ENCODE peak calls at places on chromosomes 7 and 10, in seven cellular contexts. U, L, N, V, W, I and K are unnamed samples.

GRCh38 chr10:33723181-33723580 is 388.7 kb upstream of the NRP1 start:
- DNase-seq in U (no peak), L (no peak), N (no peak), V (no peak), W (no peak), I (no peak), K (no peak)

GRCh38 chr7:27064169-27064568 is 31.6 kb downstream of the HOXA1 start:
- DNase-seq in U (no peak), L (no peak), N (no peak), V (no peak), W (no peak), I (no peak), K (no peak)

GRCh38 chr10:23886355-23886754 is 322.6 kb upstream of the KIAA1217 start:
- DNase-seq in U (no peak), L (no peak), N (no peak), V (no peak), W (no peak), I (no peak), K (no peak)

GRCh38 chr7:121452400-121452799 is 56.3 kb upstream of the FAM3C start:
- DNase-seq in U (no peak), L (no peak), N (no peak), V (no peak), W (no peak), I (no peak), K (no peak)

GRCh38 chr10:63466168-63466935 is 575 bp upstream of the JMJD1C start:
- DNase-seq in U (no peak), L (peak), N (peak), V (peak), W (no peak), I (no peak), K (peak)

GRCh38 chr10:8279598-8279997 is 225.1 kb downstream of the GATA3 start:
- DNase-seq in U (no peak), L (no peak), N (no peak), V (no peak), W (no peak), I (no peak), K (no peak)

GRCh38 chr10:77325233-77325537 is 312.4 kb downstream of the KCNMA1 start:
- DNase-seq in U (no peak), L (peak), N (no peak), V (no peak), W (no peak), I (no peak), K (no peak)

GRCh38 chr7:27160147-27160545 is 3.7 kb upstream of the HOXA7 start:
- DNase-seq in U (no peak), L (no peak), N (no peak), V (no peak), W (peak), I (no peak), K (no peak)

GRCh38 chr7:121027761-121028681 is 39.5 kb downstream of the CPED1 start:
- DNase-seq in U (no peak), L (no peak), N (no peak), V (no peak), W (no peak), I (no peak), K (no peak)

GRCh38 chr10:43272030-43272429 is 5.2 kb upstream of the RASGEF1A start:
- DNase-seq in U (no peak), L (no peak), N (no peak), V (no peak), W (no peak), I (no peak), K (no peak)

GRCh38 chr7:96120856-96121255 is 201.0 kb downstream of the SLC25A13 start:
- DNase-seq in U (no peak), L (no peak), N (no peak), V (no peak), W (no peak), I (no peak), K (no peak)

GRCh38 chr10:94991243-94991888 is 52.9 kb downstream of the CYP2C9 start:
- DNase-seq in U (no peak), L (no peak), N (no peak), V (no peak), W (no peak), I (no peak), K (no peak)

GRCh38 chr10:8416192-8416701 is 361.8 kb downstream of the GATA3 start:
- DNase-seq in U (no peak), L (no peak), N (no peak), V (no peak), W (no peak), I (no peak), K (no peak)

GRCh38 chr10:113179270-113179669 is 229.2 kb downstream of the TCF7L2 start:
- DNase-seq in U (no peak), L (no peak), N (no peak), V (no peak), W (no peak), I (no peak), K (no peak)

GRCh38 chr7:36390199-36391090 is 783 bp downstream of the ANLN start:
- DNase-seq in U (no peak), L (peak), N (no peak), V (peak), W (peak), I (no peak), K (peak)

GRCh38 chr7:139294241-139294640 is 46.9 kb upstream of the FMC1 start:
- DNase-seq in U (no peak), L (no peak), N (no peak), V (no peak), W (no peak), I (no peak), K (no peak)

GRCh38 chr10:70233939-70234300 is 691 bp upstream of the PPA1 start:
- DNase-seq in U (no peak), L (no peak), N (no peak), V (peak), W (no peak), I (no peak), K (no peak)

GRCh38 chr7:123643495-123644428 is 11.9 kb upstream of the LMOD2 start:
- DNase-seq in U (no peak), L (no peak), N (no peak), V (no peak), W (peak), I (no peak), K (no peak)

GRCh38 chr10:90958781-90959180 is 37.9 kb upstream of the ANKRD1 start:
- DNase-seq in U (no peak), L (no peak), N (no peak), V (no peak), W (no peak), I (no peak), K (no peak)

GRCh38 chr10:106557053-106557452 is 607.5 kb downstream of the SORCS1 start:
- DNase-seq in U (no peak), L (no peak), N (no peak), V (no peak), W (no peak), I (no peak), K (no peak)

GRCh38 chr10:103966671-103967432 is at the start of gene SLK:
- DNase-seq in U (peak), L (peak), N (peak), V (peak), W (peak), I (peak), K (peak)

GRCh38 chr7:106365252-106366005 is 80.6 kb upstream of the NAMPT start:
- DNase-seq in U (no peak), L (peak), N (no peak), V (no peak), W (no peak), I (no peak), K (no peak)

GRCh38 chr7:118288098-118288497 is 63.6 kb downstream of the ANKRD7 start:
- DNase-seq in U (no peak), L (no peak), N (no peak), V (peak), W (no peak), I (no peak), K (no peak)

GRCh38 chr7:157358041-157358752 is 21.4 kb downstream of the DNAJB6 start:
- DNase-seq in U (no peak), L (no peak), N (no peak), V (no peak), W (no peak), I (no peak), K (no peak)

GRCh38 chr7:13879994-13880686 is 109.3 kb downstream of the ETV1 start:
- DNase-seq in U (no peak), L (no peak), N (no peak), V (no peak), W (no peak), I (no peak), K (no peak)

GRCh38 chr7:30330134-30331111 is 46.0 kb downstream of the ZNRF2 start:
- DNase-seq in U (no peak), L (no peak), N (no peak), V (peak), W (no peak), I (no peak), K (no peak)

GRCh38 chr7:26212921-26213718 is 11.6 kb downstream of the CBX3 start:
- DNase-seq in U (no peak), L (no peak), N (no peak), V (no peak), W (no peak), I (no peak), K (no peak)

GRCh38 chr7:85004402-85004801 is 182.5 kb downstream of the SEMA3D start:
- DNase-seq in U (no peak), L (no peak), N (no peak), V (no peak), W (no peak), I (no peak), K (no peak)